ENCODE peak calls at places on chromosomes 12 and 14, in ten cellular contexts. One of them, this sample, is unnamed. For H3K4me1, the result is how much of the 10 kb centered on the place peaks cover.

GRCh38 chr14:79516009-79516408 is 695.3 kb downstream of the DIO2 start:
- DNase-seq in CD8-positive, alpha-beta memory T cell: no peak
- DNase-seq in colonic mucosa: no peak
- DNase-seq in hepatocyte: no peak
- DNase-seq in psoas muscle: no peak
- DNase-seq in PC-3: no peak
- DNase-seq in heart left ventricle: no peak
- DNase-seq in PC-9: no peak
- DNase-seq in IMR-90: no peak
- DNase-seq in heart right ventricle: no peak
- DNase-seq in this sample: no peak

GRCh38 chr14:84401631-84402030 is 1128.3 kb upstream of the FLRT2 start:
- DNase-seq in CD8-positive, alpha-beta memory T cell: no peak
- DNase-seq in colonic mucosa: no peak
- DNase-seq in hepatocyte: no peak
- DNase-seq in psoas muscle: no peak
- DNase-seq in PC-3: no peak
- DNase-seq in heart left ventricle: no peak
- DNase-seq in PC-9: no peak
- DNase-seq in IMR-90: no peak
- DNase-seq in heart right ventricle: no peak
- DNase-seq in this sample: no peak

GRCh38 chr12:116924558-116925453 is 14.1 kb downstream of the FBXW8 start:
- DNase-seq in CD8-positive, alpha-beta memory T cell: peak
- DNase-seq in colonic mucosa: no peak
- DNase-seq in hepatocyte: no peak
- DNase-seq in psoas muscle: no peak
- DNase-seq in PC-3: peak
- DNase-seq in heart left ventricle: no peak
- DNase-seq in PC-9: peak
- DNase-seq in IMR-90: peak
- DNase-seq in heart right ventricle: no peak
- DNase-seq in this sample: no peak

GRCh38 chr14:99774526-99775307 is 18.5 kb upstream of the EML1 start:
- DNase-seq in CD8-positive, alpha-beta memory T cell: no peak
- DNase-seq in colonic mucosa: no peak
- DNase-seq in hepatocyte: peak
- DNase-seq in psoas muscle: no peak
- DNase-seq in PC-3: peak
- DNase-seq in heart left ventricle: no peak
- DNase-seq in PC-9: no peak
- DNase-seq in IMR-90: peak
- DNase-seq in heart right ventricle: peak
- DNase-seq in this sample: peak

GRCh38 chr14:86540636-86541247 is 1010.8 kb downstream of the FLRT2 start:
- DNase-seq in CD8-positive, alpha-beta memory T cell: no peak
- DNase-seq in colonic mucosa: no peak
- DNase-seq in hepatocyte: no peak
- DNase-seq in psoas muscle: no peak
- DNase-seq in PC-3: no peak
- DNase-seq in heart left ventricle: no peak
- DNase-seq in PC-9: no peak
- DNase-seq in IMR-90: no peak
- DNase-seq in heart right ventricle: no peak
- DNase-seq in this sample: no peak

GRCh38 chr12:42982828-42983227 is 393.3 kb upstream of the PRICKLE1 start:
- DNase-seq in CD8-positive, alpha-beta memory T cell: no peak
- DNase-seq in colonic mucosa: no peak
- DNase-seq in hepatocyte: no peak
- DNase-seq in psoas muscle: no peak
- DNase-seq in PC-3: no peak
- DNase-seq in heart left ventricle: no peak
- DNase-seq in PC-9: no peak
- DNase-seq in IMR-90: no peak
- DNase-seq in heart right ventricle: no peak
- DNase-seq in this sample: no peak

GRCh38 chr14:29749327-29749726 is 178.3 kb downstream of the PRKD1 start:
- DNase-seq in CD8-positive, alpha-beta memory T cell: no peak
- DNase-seq in colonic mucosa: no peak
- DNase-seq in hepatocyte: no peak
- DNase-seq in psoas muscle: no peak
- DNase-seq in PC-3: peak
- DNase-seq in heart left ventricle: no peak
- DNase-seq in PC-9: no peak
- DNase-seq in IMR-90: peak
- DNase-seq in heart right ventricle: no peak
- DNase-seq in this sample: no peak

GRCh38 chr14:97056086-97056485 is 258.9 kb downstream of the VRK1 start:
- DNase-seq in CD8-positive, alpha-beta memory T cell: no peak
- DNase-seq in colonic mucosa: no peak
- DNase-seq in hepatocyte: no peak
- DNase-seq in psoas muscle: no peak
- DNase-seq in PC-3: peak
- DNase-seq in heart left ventricle: no peak
- DNase-seq in PC-9: no peak
- DNase-seq in IMR-90: no peak
- DNase-seq in heart right ventricle: no peak
- DNase-seq in this sample: no peak

GRCh38 chr14:61257469-61258057 is 23.6 kb downstream of the TMEM30B start:
- DNase-seq in CD8-positive, alpha-beta memory T cell: no peak
- DNase-seq in colonic mucosa: no peak
- DNase-seq in hepatocyte: peak
- DNase-seq in psoas muscle: no peak
- DNase-seq in PC-3: no peak
- DNase-seq in heart left ventricle: no peak
- DNase-seq in PC-9: no peak
- DNase-seq in IMR-90: no peak
- DNase-seq in heart right ventricle: no peak
- DNase-seq in this sample: no peak

GRCh38 chr14:81363746-81364400 is 36.3 kb downstream of the STON2 start:
- DNase-seq in CD8-positive, alpha-beta memory T cell: no peak
- DNase-seq in colonic mucosa: no peak
- DNase-seq in hepatocyte: no peak
- DNase-seq in psoas muscle: no peak
- DNase-seq in PC-3: no peak
- DNase-seq in heart left ventricle: no peak
- DNase-seq in PC-9: no peak
- DNase-seq in IMR-90: no peak
- DNase-seq in heart right ventricle: peak
- DNase-seq in this sample: no peak

GRCh38 chr12:111715242-111715641 is 29.4 kb downstream of the ACAD10 start:
- DNase-seq in CD8-positive, alpha-beta memory T cell: no peak
- DNase-seq in colonic mucosa: no peak
- DNase-seq in hepatocyte: no peak
- DNase-seq in psoas muscle: peak
- DNase-seq in PC-3: no peak
- DNase-seq in heart left ventricle: peak
- DNase-seq in PC-9: peak
- DNase-seq in IMR-90: peak
- DNase-seq in heart right ventricle: peak
- DNase-seq in this sample: peak

GRCh38 chr12:107027304-107028053 is 40.5 kb upstream of the MTERF2 start:
- DNase-seq in CD8-positive, alpha-beta memory T cell: no peak
- DNase-seq in colonic mucosa: no peak
- DNase-seq in hepatocyte: peak
- DNase-seq in psoas muscle: no peak
- DNase-seq in PC-3: peak
- DNase-seq in heart left ventricle: no peak
- DNase-seq in PC-9: peak
- DNase-seq in IMR-90: peak
- DNase-seq in heart right ventricle: peak
- DNase-seq in this sample: no peak

GRCh38 chr12:115763376-115763775 is 514.1 kb downstream of the MED13L start:
- DNase-seq in CD8-positive, alpha-beta memory T cell: no peak
- DNase-seq in colonic mucosa: no peak
- DNase-seq in hepatocyte: peak
- DNase-seq in psoas muscle: no peak
- DNase-seq in PC-3: peak
- DNase-seq in heart left ventricle: no peak
- DNase-seq in PC-9: no peak
- DNase-seq in IMR-90: no peak
- DNase-seq in heart right ventricle: no peak
- DNase-seq in this sample: no peak

GRCh38 chr12:27709212-27709931 is 1.3 kb upstream of the MRPS35 start:
- DNase-seq in CD8-positive, alpha-beta memory T cell: no peak
- DNase-seq in colonic mucosa: no peak
- DNase-seq in hepatocyte: no peak
- DNase-seq in psoas muscle: no peak
- DNase-seq in PC-3: no peak
- DNase-seq in heart left ventricle: no peak
- DNase-seq in PC-9: no peak
- DNase-seq in IMR-90: no peak
- DNase-seq in heart right ventricle: no peak
- DNase-seq in this sample: no peak
- H3K4me3 ChIP-seq in CD8-positive, alpha-beta memory T cell: no peak
- H3K4me3 ChIP-seq in colonic mucosa: peak
- H3K4me3 ChIP-seq in hepatocyte: no peak
- H3K4me3 ChIP-seq in psoas muscle: peak
- H3K4me3 ChIP-seq in PC-3: peak
- H3K4me3 ChIP-seq in heart left ventricle: peak
- H3K4me3 ChIP-seq in PC-9: no peak
- H3K4me3 ChIP-seq in IMR-90: peak
- H3K4me3 ChIP-seq in heart right ventricle: no peak
- H3K4me3 ChIP-seq in this sample: peak

GRCh38 chr12:56626691-56627090 is 3.4 kb downstream of the BAZ2A start:
- DNase-seq in CD8-positive, alpha-beta memory T cell: no peak
- DNase-seq in colonic mucosa: no peak
- DNase-seq in hepatocyte: no peak
- DNase-seq in psoas muscle: no peak
- DNase-seq in PC-3: no peak
- DNase-seq in heart left ventricle: no peak
- DNase-seq in PC-9: no peak
- DNase-seq in IMR-90: no peak
- DNase-seq in heart right ventricle: no peak
- DNase-seq in this sample: no peak

GRCh38 chr12:56630180-56630632 is at the start of gene BAZ2A:
- DNase-seq in CD8-positive, alpha-beta memory T cell: peak
- DNase-seq in colonic mucosa: peak
- DNase-seq in hepatocyte: peak
- DNase-seq in psoas muscle: peak
- DNase-seq in PC-3: peak
- DNase-seq in heart left ventricle: peak
- DNase-seq in PC-9: peak
- DNase-seq in IMR-90: peak
- DNase-seq in heart right ventricle: peak
- DNase-seq in this sample: peak

GRCh38 chr12:56631790-56632700 is 1.9 kb upstream of the BAZ2A start:
- DNase-seq in CD8-positive, alpha-beta memory T cell: peak
- DNase-seq in colonic mucosa: peak
- DNase-seq in hepatocyte: peak
- DNase-seq in psoas muscle: peak
- DNase-seq in PC-3: peak
- DNase-seq in heart left ventricle: peak
- DNase-seq in PC-9: peak
- DNase-seq in IMR-90: peak
- DNase-seq in heart right ventricle: peak
- DNase-seq in this sample: peak

GRCh38 chr12:56628671-56629458 is 1.3 kb downstream of the BAZ2A start:
- DNase-seq in CD8-positive, alpha-beta memory T cell: peak
- DNase-seq in colonic mucosa: peak
- DNase-seq in hepatocyte: peak
- DNase-seq in psoas muscle: peak
- DNase-seq in PC-3: peak
- DNase-seq in heart left ventricle: peak
- DNase-seq in PC-9: peak
- DNase-seq in IMR-90: peak
- DNase-seq in heart right ventricle: peak
- DNase-seq in this sample: peak

DNA sequence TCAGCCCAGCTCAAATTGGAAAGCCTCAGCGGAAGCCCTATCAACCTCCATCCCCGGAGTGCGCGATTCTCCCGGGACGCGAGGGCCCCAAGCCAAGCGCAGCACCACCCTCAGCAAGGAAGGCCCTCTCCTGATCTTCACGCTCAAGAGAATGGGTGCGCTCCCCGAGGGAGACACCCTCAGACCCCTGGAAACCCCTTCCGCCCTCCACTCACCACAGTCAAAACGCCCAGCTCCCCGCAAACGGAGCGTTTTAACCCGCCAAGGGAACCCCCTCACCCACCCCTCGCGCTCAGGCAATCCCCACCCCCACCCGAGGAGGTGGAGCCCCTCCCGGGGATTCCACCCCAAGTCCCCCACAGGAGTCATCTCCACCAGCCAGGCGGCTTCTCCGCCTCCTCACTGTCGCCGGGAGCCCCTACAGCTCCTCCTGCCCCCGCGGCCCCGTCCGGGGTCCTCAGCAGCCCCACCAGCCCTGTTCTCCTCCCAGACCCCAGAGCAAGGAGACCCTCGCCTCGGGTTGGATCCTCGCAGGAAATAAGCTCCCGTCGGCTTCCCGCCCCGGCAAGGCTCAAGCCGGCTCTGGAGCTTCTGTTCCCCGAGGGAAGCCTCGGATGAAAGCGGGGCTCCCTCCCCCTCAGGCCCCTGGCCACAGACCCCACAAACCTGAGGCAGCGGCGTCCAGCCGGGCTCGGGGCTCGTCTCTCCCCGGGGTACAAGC is 507 bp downstream of the BAZ2A start:
- DNase-seq in CD8-positive, alpha-beta memory T cell: peak
- DNase-seq in colonic mucosa: peak
- DNase-seq in hepatocyte: peak
- DNase-seq in psoas muscle: peak
- DNase-seq in PC-3: peak
- DNase-seq in heart left ventricle: no peak
- DNase-seq in PC-9: no peak
- DNase-seq in IMR-90: no peak
- DNase-seq in heart right ventricle: peak
- DNase-seq in this sample: peak
- H3K4me1 ChIP-seq in CD8-positive, alpha-beta memory T cell: half or more
- H3K4me1 ChIP-seq in colonic mucosa: under half
- H3K4me1 ChIP-seq in hepatocyte: under half
- H3K4me1 ChIP-seq in psoas muscle: under half
- H3K4me1 ChIP-seq in PC-3: under half
- H3K4me1 ChIP-seq in heart left ventricle: under half
- H3K4me1 ChIP-seq in PC-9: under half
- H3K4me1 ChIP-seq in IMR-90: under half
- H3K4me1 ChIP-seq in heart right ventricle: half or more
- H3K4me1 ChIP-seq in this sample: half or more

GRCh38 chr12:103858335-103858734 is 17.3 kb upstream of the NT5DC3 start:
- DNase-seq in CD8-positive, alpha-beta memory T cell: no peak
- DNase-seq in colonic mucosa: no peak
- DNase-seq in hepatocyte: no peak
- DNase-seq in psoas muscle: no peak
- DNase-seq in PC-3: no peak
- DNase-seq in heart left ventricle: no peak
- DNase-seq in PC-9: no peak
- DNase-seq in IMR-90: no peak
- DNase-seq in heart right ventricle: no peak
- DNase-seq in this sample: no peak
- H3K27ac ChIP-seq in CD8-positive, alpha-beta memory T cell: no peak
- H3K27ac ChIP-seq in colonic mucosa: peak
- H3K27ac ChIP-seq in hepatocyte: peak
- H3K27ac ChIP-seq in psoas muscle: peak
- H3K27ac ChIP-seq in PC-3: peak
- H3K27ac ChIP-seq in heart left ventricle: peak
- H3K27ac ChIP-seq in PC-9: peak
- H3K27ac ChIP-seq in IMR-90: peak
- H3K27ac ChIP-seq in heart right ventricle: no peak
- H3K27ac ChIP-seq in this sample: no peak

DNA sequence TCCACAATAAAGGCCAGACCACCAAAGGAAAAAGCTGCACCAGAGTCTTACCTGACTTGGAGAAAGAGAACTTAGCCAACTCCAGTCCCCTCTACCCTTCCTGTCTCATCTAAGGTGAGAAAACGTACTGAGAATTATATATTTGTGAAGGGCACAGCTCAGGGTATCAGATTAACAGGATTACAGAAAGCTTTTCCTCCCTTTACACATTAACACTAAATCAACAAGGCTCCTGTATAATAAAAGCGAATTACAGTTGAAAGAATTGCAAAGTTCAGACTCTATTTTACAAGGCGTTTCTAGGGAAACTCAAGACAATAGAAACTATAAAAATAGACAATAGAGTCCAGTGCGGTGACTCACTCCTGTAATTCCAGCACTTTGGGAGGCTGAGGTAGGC is 82.7 kb upstream of the RPL10L start:
- DNase-seq in CD8-positive, alpha-beta memory T cell: no peak
- DNase-seq in colonic mucosa: peak
- DNase-seq in hepatocyte: peak
- DNase-seq in psoas muscle: no peak
- DNase-seq in PC-3: peak
- DNase-seq in heart left ventricle: no peak
- DNase-seq in PC-9: no peak
- DNase-seq in IMR-90: no peak
- DNase-seq in heart right ventricle: no peak
- DNase-seq in this sample: no peak
- H3K4me3 ChIP-seq in CD8-positive, alpha-beta memory T cell: no peak
- H3K4me3 ChIP-seq in colonic mucosa: peak
- H3K4me3 ChIP-seq in hepatocyte: no peak
- H3K4me3 ChIP-seq in psoas muscle: no peak
- H3K4me3 ChIP-seq in PC-3: no peak
- H3K4me3 ChIP-seq in heart left ventricle: no peak
- H3K4me3 ChIP-seq in PC-9: no peak
- H3K4me3 ChIP-seq in IMR-90: no peak
- H3K4me3 ChIP-seq in heart right ventricle: no peak
- H3K4me3 ChIP-seq in this sample: no peak